ENCODE peak calls at places on chromosomes 7 and 10, in seven cellular contexts. B is astrocyte of the cerebellum, Y is fibroblast of pulmonary artery, Q is foreskin fibroblast, T is HCT116, U is tibial artery, E is brain microvascular endothelial cell. K is an unnamed sample.

GRCh38 chr7:139620676-139621344 is 97.3 kb downstream of the CLEC2L start:
- DNase-seq in U (no peak), B (no peak), Y (peak), T (peak), Q (no peak), E (no peak), K (no peak)

GRCh38 chr7:35021445-35021844 is 15.8 kb downstream of the DPY19L1 start:
- DNase-seq in U (no peak), Y (no peak), B (no peak), Q (no peak), T (no peak), E (no peak), K (no peak)

GRCh38 chr7:70325509-70326101 is 727.3 kb downstream of the AUTS2 start:
- DNase-seq in E (peak), B (peak), Y (peak), U (no peak), T (no peak), Q (no peak), K (peak)

GRCh38 chr7:51311166-51311565 is 5.4 kb downstream of the COBL start:
- DNase-seq in T (no peak), Q (no peak), Y (no peak), E (no peak), B (no peak), U (no peak), K (no peak)

GRCh38 chr7:120273476-120273975 is 551 bp downstream of the KCND2 start:
- DNase-seq in Y (peak), Q (no peak), E (no peak), U (no peak), B (peak), T (no peak), K (peak)

GRCh38 chr7:33591481-33591880 is 313.9 kb upstream of the BMPER start:
- DNase-seq in T (no peak), Y (peak), U (no peak), E (peak), Q (no peak), B (no peak), K (peak)

GRCh38 chr7:116692599-116693308 is 20.8 kb downstream of the MET start:
- DNase-seq in U (no peak), Y (no peak), T (peak), E (no peak), B (no peak), Q (no peak), K (peak)

GRCh38 chr7:43076189-43076605 is 36.2 kb upstream of the HECW1 start:
- DNase-seq in Y (peak), T (no peak), Q (peak), E (peak), B (no peak), U (no peak), K (no peak)

GRCh38 chr10:63528084-63528744 is 7.0 kb downstream of the REEP3 start:
- DNase-seq in B (no peak), U (no peak), T (no peak), E (no peak), Q (no peak), Y (no peak), K (no peak)

GRCh38 chr10:72932259-72933015 is 22.2 kb downstream of the PLA2G12B start:
- DNase-seq in Q (peak), U (no peak), B (no peak), T (no peak), Y (no peak), E (no peak), K (no peak)

GRCh38 chr7:10723832-10724231 is 249.8 kb upstream of the PHF14 start:
- DNase-seq in Q (no peak), T (no peak), U (no peak), E (no peak), Y (no peak), B (no peak), K (no peak)

GRCh38 chr7:78020131-78020873 is 221.7 kb downstream of the PHTF2 start:
- DNase-seq in Y (peak), Q (peak), T (peak), U (peak), B (peak), E (peak), K (peak)

GRCh38 chr10:62652564-62652963 is 152.0 kb upstream of the ADO start:
- DNase-seq in Q (no peak), B (no peak), U (no peak), Y (no peak), T (no peak), E (no peak), K (no peak)

GRCh38 chr10:31912289-31912688 is 16.3 kb downstream of the ARHGAP12 start:
- DNase-seq in Q (no peak), E (no peak), T (no peak), U (no peak), B (no peak), Y (no peak), K (peak)

GRCh38 chr10:4345842-4346241 is 480.2 kb upstream of the AKR1E2 start:
- DNase-seq in B (no peak), T (no peak), U (no peak), E (no peak), Q (no peak), Y (no peak), K (no peak)

GRCh38 chr10:129949411-129950335 is 14.4 kb downstream of the EBF3 start:
- DNase-seq in U (peak), Y (peak), T (no peak), B (no peak), E (no peak), Q (peak), K (no peak)

GRCh38 chr10:122990278-122990677 is 10.1 kb downstream of the PSTK start:
- DNase-seq in B (no peak), Q (no peak), T (no peak), Y (no peak), U (no peak), E (no peak), K (no peak)

GRCh38 chr10:5252177-5253037 is 55.8 kb downstream of the AKR1C4 start:
- DNase-seq in B (no peak), U (no peak), Y (peak), Q (no peak), T (no peak), E (no peak), K (no peak)

GRCh38 chr10:21511931-21512330 is 13.6 kb downstream of the SKIDA1 start:
- DNase-seq in T (no peak), E (no peak), U (no peak), B (no peak), Y (no peak), Q (no peak), K (peak)

GRCh38 chr10:99461230-99461629 is 30.8 kb upstream of the GOT1 start:
- DNase-seq in Y (no peak), U (no peak), T (no peak), B (no peak), E (peak), Q (peak), K (peak)

GRCh38 chr7:54932818-54933543 is 85.8 kb upstream of the EGFR start:
- DNase-seq in Y (peak), Q (peak), B (peak), U (peak), E (peak), T (peak), K (peak)

GRCh38 chr7:101924171-101924570 is 106.7 kb downstream of the CUX1 start:
- DNase-seq in Y (peak), E (peak), T (peak), Q (peak), B (no peak), U (peak), K (peak)

GRCh38 chr10:11209810-11210141 is 192.1 kb downstream of the CELF2 start:
- DNase-seq in E (no peak), Y (no peak), B (no peak), U (no peak), T (no peak), Q (no peak), K (peak)

GRCh38 chr10:90480466-90480865 is 377.4 kb downstream of the HTR7 start:
- DNase-seq in E (no peak), U (no peak), Q (no peak), B (no peak), Y (no peak), T (no peak), K (no peak)

GRCh38 chr7:71868797-71869196 is 543.3 kb downstream of the CALN1 start:
- DNase-seq in U (no peak), T (no peak), E (peak), Y (no peak), Q (peak), B (peak), K (peak)

GRCh38 chr7:12578930-12579640 is 8.6 kb downstream of the SCIN start:
- DNase-seq in Q (no peak), E (no peak), Y (no peak), U (no peak), B (no peak), T (no peak), K (no peak)

GRCh38 chr7:142767451-142767850 is 3.3 kb upstream of the PRSS2 start:
- DNase-seq in Y (no peak), Q (no peak), U (no peak), E (no peak), B (no peak), T (no peak), K (no peak)

GRCh38 chr10:126216221-126216701 is 172.0 kb downstream of the ADAM12 start:
- DNase-seq in B (no peak), U (no peak), E (no peak), Y (peak), Q (peak), T (no peak), K (peak)

GRCh38 chr10:89888647-89889046 is 187.3 kb downstream of the KIF20B start:
- DNase-seq in T (no peak), Q (no peak), Y (no peak), E (no peak), B (no peak), U (no peak), K (no peak)

GRCh38 chr7:23055582-23056178 is 41.8 kb upstream of the HYCC1 start:
- DNase-seq in B (peak), T (peak), Q (peak), E (peak), U (peak), Y (peak), K (peak)

GRCh38 chr7:86667732-86668131 is 24.0 kb downstream of the GRM3 start:
- DNase-seq in E (no peak), T (peak), U (no peak), Y (no peak), B (no peak), Q (no peak), K (no peak)

GRCh38 chr7:137091396-137091795 is 222.9 kb downstream of the CHRM2 start:
- DNase-seq in Y (peak), E (peak), T (no peak), B (no peak), Q (peak), U (no peak), K (peak)

GRCh38 chr10:99337261-99337905 is 8.2 kb downstream of the CNNM1 start:
- DNase-seq in Y (no peak), B (no peak), T (no peak), E (no peak), U (no peak), Q (no peak), K (no peak)

GRCh38 chr10:6195891-6196290 is 6.8 kb upstream of the PFKFB3 start:
- DNase-seq in Q (no peak), B (no peak), U (peak), Y (peak), E (no peak), T (no peak), K (peak)

GRCh38 chr7:28207486-28208158 is 27.0 kb upstream of the JAZF1 start:
- DNase-seq in Y (peak), Q (peak), E (no peak), B (peak), T (no peak), U (no peak), K (peak)

GRCh38 chr10:124106241-124106905 is 13.0 kb upstream of the CHST15 start:
- DNase-seq in U (peak), Y (peak), B (peak), E (peak), Q (peak), T (peak), K (peak)
- H3K4me3 ChIP-seq in U (no peak), Y (no peak), B (no peak), E (no peak), Q (no peak), T (peak), K (no peak)

DNA sequence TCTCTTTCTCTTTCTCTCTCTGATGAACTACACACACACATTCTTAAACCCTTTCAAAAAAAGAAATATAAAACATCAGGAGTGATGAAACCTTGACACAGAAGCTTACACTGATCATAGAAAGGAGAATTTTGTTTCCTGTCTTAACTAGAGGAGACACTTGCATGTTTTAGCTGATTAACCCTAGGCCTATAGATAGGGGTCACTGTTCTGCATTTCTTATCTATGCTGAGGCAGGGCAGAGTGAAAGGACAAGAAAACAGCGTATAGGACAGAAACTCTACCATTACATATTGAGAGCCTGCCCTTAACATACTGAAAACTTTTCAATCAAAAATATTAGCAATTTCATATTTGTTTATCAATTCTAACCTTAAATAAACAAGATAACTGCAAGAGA is 680.6 kb upstream of the MBL2 start:
- DNase-seq in T (no peak), E (no peak), Y (no peak), Q (no peak), U (no peak), B (no peak), K (no peak)
- TF ChIP-seq CTCF in T (no peak), E (no peak), Y (no peak), Q (no peak), U (no peak), B (no peak), K (no peak)

GRCh38 chr7:27177795-27178320 is 3.7 kb upstream of the HOXA10 start:
- DNase-seq in E (no peak), Y (no peak), T (no peak), Q (no peak), U (peak), B (no peak), K (no peak)
- H3K4me3 ChIP-seq in E (no peak), Y (no peak), T (no peak), Q (peak), U (peak), B (no peak), K (no peak)

GRCh38 chr10:17227367-17228080 is 517 bp upstream of the VIM start:
- DNase-seq in Q (no peak), E (no peak), U (no peak), Y (peak), T (no peak), B (no peak), K (peak)
- TF ChIP-seq CTCF in Q (no peak), E (no peak), U (peak), Y (peak), T (peak), B (peak), K (peak)

K was measured in astrocyte of the spinal cord.